ENCODE peak calls at places on chromosome 11, in seven cellular contexts. L, C, F, W, Y, B and K are unnamed samples.

GRCh38 chr11:30046211-30046945 is 29.5 kb upstream of the KCNA4 start:
- DNase-seq in L (no peak), B (no peak), F (no peak), Y (no peak), W (no peak), C (no peak), K (no peak)

GRCh38 chr11:119624102-119624615 is 104.8 kb downstream of the NECTIN1 start:
- DNase-seq in Y (no peak), C (no peak), B (no peak), L (no peak), W (no peak), F (no peak), K (peak)

GRCh38 chr11:9717040-9717357 is 53.1 kb downstream of the SWAP70 start:
- DNase-seq in C (no peak), F (no peak), L (no peak), B (no peak), W (no peak), Y (no peak), K (no peak)

GRCh38 chr11:121274332-121274991 is 18.1 kb upstream of the SC5D start:
- DNase-seq in Y (no peak), W (peak), B (no peak), F (no peak), L (no peak), C (no peak), K (no peak)

GRCh38 chr11:108853864-108854263 is 189.0 kb downstream of the DDX10 start:
- DNase-seq in F (no peak), L (no peak), C (no peak), Y (no peak), W (peak), B (no peak), K (no peak)

GRCh38 chr11:57566035-57566504 is 1.4 kb downstream of the UBE2L6 start:
- DNase-seq in L (no peak), W (peak), C (no peak), F (peak), Y (no peak), B (peak), K (no peak)

GRCh38 chr11:132439711-132440300 is 1069.4 kb downstream of the NTM start:
- DNase-seq in Y (no peak), L (no peak), F (no peak), B (no peak), W (no peak), C (no peak), K (no peak)

GRCh38 chr11:17077520-17078401 is at the start of gene RPS13:
- DNase-seq in C (peak), B (peak), F (peak), L (peak), Y (peak), W (peak), K (peak)

GRCh38 chr11:77287615-77288273 is 13.7 kb downstream of the GDPD4 start:
- DNase-seq in W (peak), C (no peak), L (no peak), B (no peak), F (no peak), Y (no peak), K (no peak)

GRCh38 chr11:124793466-124794278 is 6.5 kb downstream of the MSANTD2 start:
- DNase-seq in Y (no peak), C (no peak), W (peak), B (peak), L (peak), F (no peak), K (peak)

GRCh38 chr11:88105952-88106351 is 69.3 kb downstream of the RAB38 start:
- DNase-seq in W (no peak), B (no peak), F (no peak), L (no peak), C (no peak), Y (no peak), K (no peak)

GRCh38 chr11:63212742-63213141 is 30.7 kb downstream of the SLC22A25 start:
- DNase-seq in C (no peak), Y (no peak), B (peak), W (peak), F (no peak), L (peak), K (peak)

GRCh38 chr11:10309163-10310093 is 4.6 kb downstream of the ADM start:
- DNase-seq in Y (no peak), C (peak), F (no peak), B (no peak), W (peak), L (no peak), K (no peak)

GRCh38 chr11:64428685-64429084 is 69.7 kb downstream of the RPS6KA4 start:
- DNase-seq in Y (no peak), F (no peak), L (no peak), C (no peak), W (no peak), B (no peak), K (no peak)

GRCh38 chr11:26904114-26904513 is 89.8 kb upstream of the FIBIN start:
- DNase-seq in Y (no peak), B (no peak), L (no peak), C (no peak), F (no peak), W (no peak), K (no peak)

GRCh38 chr11:123251656-123252344 is 56.8 kb upstream of the CLMP start:
- DNase-seq in F (peak), W (no peak), C (no peak), L (no peak), B (no peak), Y (peak), K (no peak)

GRCh38 chr11:70915158-70915795 is 337.1 kb downstream of the SHANK2 start:
- DNase-seq in L (no peak), F (no peak), B (no peak), Y (no peak), C (no peak), W (no peak), K (peak)

GRCh38 chr11:14821031-14821430 is 71.0 kb downstream of the CYP2R1 start:
- DNase-seq in F (no peak), B (no peak), L (no peak), W (no peak), Y (no peak), C (no peak), K (no peak)

GRCh38 chr11:6745018-6745417 is 26.8 kb downstream of the OR2AG2 start:
- DNase-seq in C (no peak), Y (no peak), L (no peak), F (no peak), W (no peak), B (no peak), K (no peak)

GRCh38 chr11:87374206-87374793 is 336.6 kb downstream of the TMEM135 start:
- DNase-seq in W (no peak), F (no peak), B (no peak), C (no peak), L (no peak), Y (no peak), K (no peak)

GRCh38 chr11:128146926-128147605 is 440.3 kb downstream of the ETS1 start:
- DNase-seq in F (no peak), L (peak), W (peak), Y (no peak), B (no peak), C (no peak), K (no peak)

GRCh38 chr11:35725880-35726279 is 63.3 kb downstream of the TRIM44 start:
- DNase-seq in L (no peak), Y (no peak), B (no peak), W (peak), F (peak), C (no peak), K (no peak)

GRCh38 chr11:131724436-131724995 is 354.1 kb downstream of the NTM start:
- DNase-seq in B (no peak), L (no peak), Y (no peak), F (no peak), W (no peak), C (no peak), K (peak)

GRCh38 chr11:1889941-1890855 is 1.5 kb downstream of the PRR33 start:
- DNase-seq in Y (no peak), F (no peak), W (no peak), L (no peak), B (no peak), C (no peak), K (no peak)

GRCh38 chr11:70771099-70771885 is 373.0 kb downstream of the CTTN start:
- DNase-seq in F (no peak), W (no peak), B (no peak), C (no peak), L (no peak), Y (no peak), K (no peak)

GRCh38 chr11:68749061-68749491 is 2.2 kb downstream of the TESMIN start:
- DNase-seq in C (no peak), L (no peak), W (no peak), B (no peak), F (no peak), Y (no peak), K (no peak)

GRCh38 chr11:14422814-14423182 is 63.8 kb upstream of the RRAS2 start:
- DNase-seq in W (no peak), C (no peak), L (no peak), B (no peak), Y (no peak), F (no peak), K (no peak)

GRCh38 chr11:62508336-62509058 is 38.1 kb downstream of the AHNAK start:
- DNase-seq in F (peak), L (no peak), W (peak), Y (no peak), B (peak), C (peak), K (peak)

GRCh38 chr11:83713701-83714100 is 427.5 kb upstream of the CCDC90B start:
- DNase-seq in W (peak), Y (no peak), C (no peak), F (peak), B (no peak), L (no peak), K (no peak)

GRCh38 chr11:58965246-58965985 is 26.1 kb downstream of the GLYATL1 start:
- DNase-seq in W (peak), L (no peak), B (no peak), C (no peak), Y (no peak), F (no peak), K (no peak)